ENCODE peak calls at places on chromosomes 13 and 19, in eight cellular contexts. Q is RWPE2, I is PC-3, V is epithelial cell of esophagus, P is tibial nerve, N is right lobe of liver, S is foreskin fibroblast, Z is neural crest cell. W is an unnamed sample.

GRCh38 chr13:95809429-95809828 is 132.5 kb downstream of the DNAJC3 start:
- DNase-seq in Z (no peak), P (no peak), N (no peak), Q (no peak), I (no peak), V (no peak), S (no peak), W (no peak)

GRCh38 chr13:105908581-105908980 is 626.9 kb downstream of the EFNB2 start:
- DNase-seq in S (peak; percentile 32), Z (no peak), P (no peak), N (no peak), I (no peak), V (no peak), Q (no peak), W (no peak)

GRCh38 chr19:2906631-2907195 is 6.0 kb downstream of the ZNF57 start:
- DNase-seq in Q (no peak), Z (no peak), P (no peak), I (no peak), N (no peak), V (no peak), S (no peak), W (no peak)

GRCh38 chr13:25803626-25804025 is 248.2 kb downstream of the SHISA2 start:
- DNase-seq in N (no peak), V (peak; percentile 12), S (no peak), I (peak; percentile 77), P (no peak), Z (no peak), Q (no peak), W (no peak)

GRCh38 chr13:39106216-39106995 is 68.2 kb downstream of the NHLRC3 start:
- DNase-seq in P (no peak), V (no peak), N (no peak), S (no peak), I (no peak), Q (no peak), Z (no peak), W (no peak)

GRCh38 chr19:51729781-51730180 is 6.0 kb upstream of the HAS1 start:
- DNase-seq in Z (no peak), V (no peak), N (no peak), S (no peak), I (no peak), Q (no peak), P (no peak), W (no peak)

GRCh38 chr13:57787058-57787791 is 155.7 kb downstream of the PCDH17 start:
- DNase-seq in Z (no peak), P (no peak), N (no peak), I (no peak), S (no peak), Q (no peak), V (no peak), W (no peak)

GRCh38 chr13:35690546-35690945 is 214.1 kb upstream of the MAB21L1 start:
- DNase-seq in V (peak; percentile 78), Z (no peak), I (no peak), Q (no peak), N (no peak), S (no peak), P (no peak), W (no peak)

GRCh38 chr13:99132295-99132835 is 68.3 kb upstream of the UBAC2 start:
- DNase-seq in Q (no peak), V (no peak), I (no peak), P (no peak), S (no peak), Z (no peak), N (no peak), W (no peak)

GRCh38 chr13:78589206-78589605 is 14.1 kb downstream of the POU4F1 start:
- DNase-seq in S (no peak), I (peak; percentile 48), Z (peak; percentile 71), V (peak; percentile 57), Q (no peak), P (no peak), N (no peak), W (peak; percentile 78)

GRCh38 chr13:22064854-22065646 is 394.2 kb downstream of the FGF9 start:
- DNase-seq in I (no peak), N (no peak), V (no peak), P (no peak), Z (no peak), Q (no peak), S (no peak), W (no peak)

GRCh38 chr13:113423225-113424170 is 29.8 kb downstream of the ADPRHL1 start:
- DNase-seq in Q (peak; percentile 61), P (no peak), S (no peak), N (no peak), Z (no peak), I (no peak), V (no peak), W (no peak)

GRCh38 chr19:8451885-8452284 is 7.1 kb downstream of the HNRNPM start:
- DNase-seq in V (peak; percentile 90), Z (no peak), N (no peak), P (no peak), Q (no peak), I (peak; percentile 96), S (peak; percentile 57), W (no peak)

GRCh38 chr13:28763887-28764286 is 45.1 kb upstream of the SLC46A3 start:
- DNase-seq in Z (no peak), N (no peak), S (no peak), I (no peak), Q (no peak), P (no peak), V (no peak), W (no peak)

GRCh38 chr13:99151516-99151915 is 49.1 kb upstream of the UBAC2 start:
- DNase-seq in V (peak; percentile 96), Z (no peak), I (peak; percentile 88), S (peak; percentile 44), P (no peak), N (no peak), Q (peak; percentile 79), W (no peak)

GRCh38 chr19:2726904-2727639 is 5.9 kb upstream of the DIRAS1 start:
- DNase-seq in P (no peak), V (peak; percentile 25), Q (no peak), S (no peak), I (peak; percentile 35), Z (no peak), N (no peak), W (no peak)

DNA sequence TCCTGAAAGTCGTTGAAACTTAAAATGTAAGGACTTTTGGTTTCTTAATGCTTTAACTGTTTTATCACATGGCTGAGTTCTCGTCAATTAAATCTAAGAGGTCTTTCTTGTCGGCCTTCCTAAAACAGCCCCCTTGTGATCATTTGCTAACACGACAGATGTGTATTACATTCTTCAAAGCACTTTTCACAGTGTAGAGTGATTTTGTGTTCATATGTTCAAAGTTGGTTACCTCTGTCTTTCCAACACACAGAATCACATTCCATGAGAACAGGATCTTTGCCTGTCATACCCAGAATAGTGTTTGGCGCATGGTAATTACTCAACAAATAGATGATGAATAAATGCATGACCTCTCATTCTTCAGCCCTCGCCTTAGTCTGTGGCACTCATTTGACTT is 1.1 kb downstream of the GTF2F2 start:
- DNase-seq in Z (no peak), P (no peak), I (peak; percentile 30), S (peak; percentile 26), V (peak; percentile 61), Q (no peak), N (no peak), W (no peak)
- TF ChIP-seq CTCF in Z (peak; percentile 51), P (no peak), I (peak; percentile 42), S (peak; percentile 7), V (peak; percentile 33), Q (peak; percentile 9), N (no peak), W (peak; percentile 21)

DNA sequence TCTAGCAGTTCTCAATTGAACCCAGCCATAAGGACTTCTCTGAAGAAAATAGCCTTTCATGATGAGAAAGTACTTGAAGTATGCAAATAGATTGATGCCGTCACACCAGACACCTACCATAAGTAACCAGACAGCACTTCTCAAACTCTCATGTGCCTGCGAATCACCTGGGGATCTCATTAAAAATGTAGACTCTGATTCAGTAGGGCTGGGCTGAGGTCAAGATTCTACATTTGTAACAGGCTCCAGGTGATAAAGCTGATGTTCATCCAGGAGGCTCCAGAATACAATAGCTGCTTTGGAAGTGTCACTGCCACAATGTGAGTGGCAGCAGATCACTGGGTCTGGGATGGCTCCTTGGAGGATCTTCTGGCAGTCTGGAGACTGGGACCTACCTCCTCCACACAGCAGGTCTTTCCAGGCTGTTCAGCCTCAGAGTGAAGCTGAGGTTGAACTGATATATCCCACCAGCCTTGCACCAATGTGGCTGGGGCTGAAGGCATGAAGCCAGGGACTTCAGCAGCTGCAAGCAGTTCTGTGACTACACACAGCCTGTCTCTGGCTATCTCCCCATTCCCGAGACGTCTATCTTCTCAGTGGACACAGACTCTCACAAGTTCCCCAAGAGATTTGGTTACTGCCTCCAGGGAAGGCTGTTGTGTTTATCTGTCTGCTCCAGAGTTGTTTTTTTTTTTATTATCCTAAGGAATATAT is 9.1 kb downstream of the MBNL2 start:
- DNase-seq in S (no peak), I (no peak), Q (no peak), Z (no peak), N (no peak), V (peak; percentile 60), P (no peak), W (no peak)
- TF ChIP-seq CTCF in S (no peak), I (no peak), Q (no peak), Z (no peak), N (no peak), V (no peak), P (no peak), W (no peak)

DNA sequence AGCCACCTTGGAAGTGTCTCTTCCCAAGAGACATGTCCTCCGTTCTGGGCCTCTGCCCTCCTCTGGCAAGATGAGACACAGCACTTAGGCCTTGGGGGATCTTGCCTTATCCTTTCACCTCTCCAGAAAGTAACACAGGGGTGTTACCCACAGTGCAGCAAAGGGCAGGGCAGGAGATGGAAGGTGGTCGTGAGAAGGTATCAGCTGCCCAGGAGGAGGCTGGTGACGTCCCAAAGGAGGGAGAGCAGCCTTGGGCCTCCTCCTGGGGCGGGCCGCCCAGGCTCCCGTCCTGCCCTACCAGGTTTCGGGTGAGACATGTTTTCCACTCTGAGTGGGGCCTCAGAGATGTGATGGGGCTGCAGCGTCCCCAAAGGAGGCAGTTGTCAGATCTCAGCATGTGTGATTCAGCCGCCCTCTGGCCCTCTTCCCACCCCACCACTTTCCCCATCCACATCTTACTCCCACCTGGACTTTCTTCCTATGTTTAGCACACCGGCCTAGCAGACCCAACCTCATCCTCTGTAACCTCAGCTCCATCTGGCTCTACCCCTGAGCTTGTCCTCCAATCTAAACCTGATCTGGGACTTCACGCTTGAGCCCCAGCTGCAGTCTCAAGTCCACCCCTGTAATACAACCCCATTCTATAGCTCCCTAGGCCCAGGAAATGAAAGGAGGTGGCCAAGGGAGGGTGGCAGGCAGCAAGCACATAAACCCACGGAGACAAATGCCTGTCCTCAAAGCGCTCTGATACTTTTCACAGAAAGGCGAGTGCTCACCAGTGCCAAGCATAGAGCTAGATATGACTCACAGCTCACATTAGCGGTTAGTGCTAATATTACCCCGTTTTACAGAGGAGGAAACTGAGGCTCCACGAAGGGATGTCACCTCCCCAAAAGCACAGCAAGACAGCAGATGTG is 9.3 kb downstream of the POU2F2 start:
- DNase-seq in I (no peak), V (no peak), N (no peak), S (no peak), P (no peak), Q (no peak), Z (no peak), W (no peak)
- TF ChIP-seq CTCF in I (no peak), V (peak; percentile 4), N (no peak), S (peak; percentile 6), P (no peak), Q (no peak), Z (no peak), W (no peak)

DNA sequence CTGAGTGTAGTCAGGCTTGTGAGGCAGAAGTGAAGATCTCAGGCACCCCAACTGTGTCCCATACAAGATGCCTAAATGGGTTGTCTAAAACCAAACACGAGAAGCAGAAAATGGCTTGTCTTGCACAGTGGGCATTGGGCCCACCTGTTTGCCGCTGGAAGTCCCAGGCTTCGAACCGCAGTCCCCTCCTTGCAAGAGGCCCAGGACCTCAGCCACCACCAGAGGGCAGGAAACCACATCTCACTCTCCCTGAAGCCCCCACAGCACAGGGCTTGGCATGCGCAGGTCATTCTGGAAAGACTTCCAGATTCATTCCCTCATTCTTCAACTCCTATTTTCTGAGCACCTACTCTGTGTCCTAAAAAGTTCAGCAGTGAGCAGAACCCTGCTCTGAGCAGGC is 973.7 kb downstream of the UQCRFS1 start:
- DNase-seq in Z (peak; percentile 11), I (no peak), N (no peak), Q (no peak), V (no peak), S (no peak), P (no peak), W (peak; percentile 62)
- TF ChIP-seq CTCF in Z (peak; percentile 48), I (no peak), N (no peak), Q (no peak), V (no peak), S (no peak), P (no peak), W (peak; percentile 38)

W was measured in endothelial cell.